ENCODE peak calls at places on chromosomes 6 and 20, in four cellular contexts. O is stimulated activated CD4-positive, alpha-beta T cell treated with anti-CD3 and anti-CD28 coated beads, Interleukin-12 subunit alpha, Interleukin-12 subunit beta, amount 100 ng/mL, for 24 hours; W is activated CD4-positive, alpha-beta T cell treated with anti-CD3 and anti-CD28 coated beads for 48 hours; N is mammary epithelial cell. E is an unnamed sample.

GRCh38 chr6:69005194-69005593 is 370.1 kb downstream of the ADGRB3 start:
- DNase-seq in O (no peak), W (no peak), N (no peak), E (no peak)

GRCh38 chr6:166538297-166539010 is 48.0 kb downstream of the RAMACL start:
- DNase-seq in O (no peak), W (no peak), N (no peak), E (no peak)

GRCh38 chr6:169326067-169326799 is 72.6 kb upstream of the THBS2 start:
- DNase-seq in O (no peak), W (peak), N (peak), E (peak)

GRCh38 chr6:153787341-153787606 is 251.8 kb upstream of the OPRM1 start:
- DNase-seq in O (no peak), W (no peak), N (no peak), E (no peak)

GRCh38 chr20:16054917-16055316 is 518.3 kb downstream of the KIF16B start:
- DNase-seq in O (no peak), W (no peak), N (no peak), E (no peak)

GRCh38 chr20:44629542-44629941 is 22.0 kb downstream of the ADA start:
- DNase-seq in O (no peak), W (no peak), N (no peak), E (no peak)

GRCh38 chr6:1363729-1364572 is 25.4 kb upstream of the FOXF2 start:
- DNase-seq in O (no peak), W (no peak), N (no peak), E (peak)

GRCh38 chr6:75563032-75563431 is 38.6 kb upstream of the SENP6 start:
- DNase-seq in O (no peak), W (peak), N (peak), E (peak)

GRCh38 chr6:165245287-165245686 is 64.1 kb downstream of the C6orf118 start:
- DNase-seq in O (no peak), W (no peak), N (no peak), E (peak)

GRCh38 chr20:44642203-44643153 is 9.0 kb downstream of the ADA start:
- DNase-seq in O (no peak), W (peak), N (peak), E (peak)

E was measured in PC-3.